ENCODE peak calls at places on chromosomes 7 and 10, in nine cellular contexts. O is uterus; R is CD8-positive, alpha-beta T cell; V is PC-9; N is IMR-90; W is heart left ventricle; Q is adrenal gland; I is Panc1; A is HL-60. U is an unnamed sample.

GRCh38 chr7:100674441-100675407 is 1.2 kb downstream of the GNB2 start:
- DNase-seq in N (no peak), W (peak), Q (peak), V (no peak), R (peak), A (no peak), O (peak), I (no peak), U (no peak)

GRCh38 chr7:38775503-38775902 is 133.5 kb downstream of the VPS41 start:
- DNase-seq in Q (no peak), N (no peak), V (no peak), O (no peak), A (no peak), R (no peak), I (no peak), W (no peak), U (no peak)

GRCh38 chr7:1520574-1521234 is 9.8 kb upstream of the MAFK start:
- DNase-seq in Q (no peak), W (no peak), O (no peak), A (no peak), R (no peak), V (peak), I (peak), N (peak), U (peak)

GRCh38 chr10:85012305-85012704 is 683.9 kb downstream of the CCSER2 start:
- DNase-seq in O (no peak), R (no peak), W (no peak), Q (no peak), I (no peak), A (no peak), N (no peak), V (no peak), U (no peak)

GRCh38 chr7:122651451-122651850 is 47.5 kb downstream of the RNF133 start:
- DNase-seq in W (no peak), I (no peak), O (no peak), V (no peak), R (no peak), Q (no peak), A (no peak), N (no peak), U (no peak)

GRCh38 chr10:70664702-70665195 is 7.6 kb upstream of the ADAMTS14 start:
- DNase-seq in N (peak), A (no peak), O (no peak), V (peak), W (no peak), Q (peak), R (no peak), I (no peak), U (peak)

GRCh38 chr10:62653254-62653653 is 151.3 kb upstream of the ADO start:
- DNase-seq in A (no peak), Q (no peak), N (no peak), R (no peak), I (no peak), V (no peak), O (no peak), W (no peak), U (no peak)

GRCh38 chr10:3950676-3951275 is 165.8 kb upstream of the KLF6 start:
- DNase-seq in N (no peak), V (no peak), W (no peak), R (peak), I (no peak), Q (no peak), O (no peak), A (no peak), U (no peak)

GRCh38 chr10:88874271-88874670 is 5.8 kb upstream of the STAMBPL1 start:
- DNase-seq in R (no peak), W (no peak), N (peak), Q (no peak), V (no peak), A (no peak), I (no peak), O (no peak), U (no peak)

GRCh38 chr7:40211291-40212003 is 76.6 kb downstream of the SUGCT start:
- DNase-seq in R (no peak), Q (no peak), W (no peak), O (no peak), I (no peak), V (peak), A (no peak), N (peak), U (no peak)

GRCh38 chr7:31027161-31027965 is 24.7 kb upstream of the ADCYAP1R1 start:
- DNase-seq in V (no peak), Q (no peak), O (peak), N (no peak), R (no peak), A (no peak), W (peak), I (no peak), U (no peak)

GRCh38 chr10:77504870-77505257 is 132.7 kb downstream of the KCNMA1 start:
- DNase-seq in O (no peak), Q (no peak), R (no peak), N (peak), V (peak), I (peak), W (no peak), A (no peak), U (peak)

GRCh38 chr7:45992831-45993230 is 71.8 kb upstream of the IGFBP3 start:
- DNase-seq in A (no peak), N (no peak), V (no peak), W (no peak), R (no peak), I (no peak), O (no peak), Q (no peak), U (no peak)

GRCh38 chr7:43394441-43395130 is 188.3 kb upstream of the STK17A start:
- DNase-seq in A (no peak), W (no peak), V (no peak), R (no peak), Q (no peak), O (no peak), N (no peak), I (no peak), U (peak)

GRCh38 chr7:1950623-1951523 is 280.8 kb downstream of the ELFN1 start:
- DNase-seq in A (peak), N (peak), I (no peak), Q (no peak), V (no peak), R (no peak), W (peak), O (no peak), U (no peak)

GRCh38 chr10:29585488-29585976 is 49.2 kb downstream of the SVIL start:
- DNase-seq in O (no peak), Q (no peak), A (no peak), R (no peak), I (no peak), W (no peak), N (peak), V (no peak), U (peak)

GRCh38 chr10:33129987-33130386 is 172.0 kb upstream of the ITGB1 start:
- DNase-seq in O (no peak), Q (no peak), R (no peak), V (no peak), I (no peak), W (no peak), A (no peak), N (peak), U (peak)

GRCh38 chr10:86653379-86653778 is 968 bp upstream of the OPN4 start:
- DNase-seq in N (no peak), V (no peak), A (no peak), Q (no peak), I (no peak), R (no peak), O (no peak), W (no peak), U (no peak)

GRCh38 chr7:33286521-33286920 is 157.2 kb downstream of the BBS9 start:
- DNase-seq in Q (no peak), N (no peak), A (no peak), O (no peak), W (no peak), R (no peak), V (no peak), I (no peak), U (no peak)

GRCh38 chr10:114996542-114996941 is 58.5 kb downstream of the TRUB1 start:
- DNase-seq in O (no peak), R (no peak), Q (no peak), A (no peak), N (peak), V (no peak), I (no peak), W (no peak), U (peak)

GRCh38 chr10:86512137-86512536 is 9.5 kb downstream of the WAPL start:
- DNase-seq in Q (no peak), N (no peak), A (no peak), R (no peak), I (no peak), W (no peak), O (no peak), V (no peak), U (no peak)

GRCh38 chr10:48215148-48215982 is 59.1 kb downstream of the FRMPD2 start:
- DNase-seq in R (no peak), V (peak), I (peak), A (peak), O (no peak), Q (peak), N (peak), W (no peak), U (peak)

GRCh38 chr7:56092789-56093531 is at the start of gene PHKG1:
- DNase-seq in Q (peak), W (peak), V (no peak), O (peak), R (no peak), I (no peak), N (peak), A (no peak), U (peak)

GRCh38 chr7:140639366-140640053 is 1.1 kb downstream of the DENND2A start:
- DNase-seq in N (peak), I (no peak), V (no peak), O (peak), W (peak), A (no peak), Q (no peak), R (no peak), U (peak)

GRCh38 chr10:46028584-46029570 is 1.5 kb downstream of the NCOA4 start:
- DNase-seq in R (no peak), A (no peak), V (peak), Q (peak), I (peak), N (peak), W (no peak), O (no peak), U (peak)

GRCh38 chr10:116784035-116784434 is 41.7 kb upstream of the HSPA12A start:
- DNase-seq in A (no peak), R (no peak), I (no peak), N (no peak), V (no peak), W (no peak), Q (no peak), O (no peak), U (no peak)

GRCh38 chr10:102150970-102151773 is 1.0 kb upstream of the NOLC1 start:
- DNase-seq in Q (no peak), A (no peak), N (peak), O (no peak), V (peak), R (no peak), I (no peak), W (no peak), U (peak)

GRCh38 chr10:77301305-77301730 is 336.3 kb downstream of the KCNMA1 start:
- DNase-seq in N (peak), O (no peak), Q (no peak), I (no peak), A (no peak), R (no peak), W (no peak), V (no peak), U (no peak)

GRCh38 chr7:132580717-132581285 is 4.5 kb upstream of the PLXNA4 start:
- DNase-seq in V (peak), I (peak), N (peak), O (peak), R (peak), W (peak), Q (peak), A (no peak), U (peak)

GRCh38 chr10:117504601-117505000 is 37.9 kb upstream of the EMX2 start:
- DNase-seq in V (no peak), R (no peak), I (no peak), W (no peak), Q (no peak), N (no peak), A (no peak), O (no peak), U (no peak)

GRCh38 chr7:50696810-50697582 is 85.7 kb downstream of the GRB10 start:
- DNase-seq in N (no peak), A (peak), R (no peak), O (no peak), Q (no peak), I (no peak), W (no peak), V (no peak), U (no peak)
- TF ChIP-seq CTCF in N (peak), A (peak), R (peak), O (no peak), Q (no peak), I (peak), W (peak), V (peak), U (peak)

GRCh38 chr7:118731854-118732253 is 507.4 kb downstream of the ANKRD7 start:
- DNase-seq in Q (no peak), I (no peak), A (no peak), V (no peak), R (no peak), W (no peak), N (no peak), O (no peak), U (no peak)
- TF ChIP-seq CTCF in Q (no peak), I (no peak), A (no peak), V (no peak), R (no peak), W (no peak), N (no peak), O (no peak), U (no peak)

GRCh38 chr10:112441520-112441919 is 5.2 kb downstream of the ZDHHC6 start:
- DNase-seq in W (no peak), V (no peak), I (no peak), Q (no peak), N (no peak), R (no peak), O (no peak), A (no peak), U (no peak)

GRCh38 chr10:112446055-112446854 is 459 bp downstream of the ZDHHC6 start:
- DNase-seq in V (no peak), N (peak), I (no peak), W (no peak), Q (no peak), R (no peak), A (no peak), O (no peak), U (no peak)

GRCh38 chr10:112442063-112442462 is 4.7 kb downstream of the ZDHHC6 start:
- DNase-seq in I (no peak), O (no peak), W (no peak), Q (no peak), A (no peak), R (no peak), V (no peak), N (no peak), U (no peak)

GRCh38 chr10:112448903-112449302 is 1.9 kb downstream of the VTI1A start:
- DNase-seq in I (no peak), R (no peak), N (no peak), Q (no peak), A (no peak), W (no peak), V (no peak), O (no peak), U (no peak)

DNA sequence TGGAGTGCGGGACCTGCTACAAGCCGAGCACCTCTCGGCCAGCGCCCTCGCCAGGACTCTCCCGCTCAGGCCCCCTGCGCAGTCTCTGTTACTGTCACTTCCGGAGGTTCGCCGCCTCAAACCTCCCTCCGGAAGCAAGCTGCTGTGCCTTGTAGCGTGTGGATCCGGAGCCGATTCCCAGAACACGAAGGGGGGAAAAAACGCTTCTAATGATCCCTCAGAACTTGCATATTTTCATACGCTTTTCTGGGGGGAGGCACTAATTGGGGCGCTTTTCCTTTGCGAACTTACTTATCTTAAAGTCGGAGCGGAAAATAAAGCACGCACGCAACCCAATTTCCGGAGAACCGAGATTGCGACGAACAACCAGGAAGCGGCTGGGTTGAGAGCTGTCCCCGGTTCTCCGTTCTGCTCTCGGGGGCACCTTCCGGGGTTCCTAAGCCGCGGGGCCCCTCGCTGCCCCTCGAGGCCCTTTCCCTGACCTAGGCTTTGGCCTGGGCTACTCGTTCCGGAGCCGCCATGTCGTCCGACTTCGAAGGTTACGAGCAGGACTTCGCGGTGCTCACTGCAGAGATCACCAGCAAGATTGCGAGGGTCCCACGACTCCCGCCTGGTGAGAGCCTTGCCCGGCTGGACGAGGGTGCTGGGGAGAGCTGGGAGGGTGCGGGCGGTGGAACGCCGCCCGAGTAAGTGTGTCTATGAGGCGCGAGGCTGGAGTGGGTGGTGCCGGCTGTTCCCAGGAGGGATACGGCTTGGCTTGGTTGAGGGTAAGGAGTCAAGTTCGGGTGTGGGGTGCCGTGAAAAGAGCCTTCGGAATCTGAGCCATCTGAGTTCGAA is at the start of the genes VTI1A and ZDHHC6:
- DNase-seq in W (peak), V (peak), A (peak), O (peak), I (peak), R (peak), Q (peak), N (peak), U (peak)
- TF ChIP-seq CTCF in W (no peak), V (no peak), A (no peak), O (no peak), I (peak), R (no peak), Q (no peak), N (peak), U (peak)

GRCh38 chr10:60140681-60141632 is 234.6 kb upstream of the CCDC6 start:
- DNase-seq in I (no peak), O (peak), W (no peak), Q (peak), N (peak), V (peak), R (no peak), A (no peak), U (no peak)
- TF ChIP-seq CTCF in I (no peak), O (no peak), W (no peak), Q (no peak), N (no peak), V (no peak), R (no peak), A (no peak), U (no peak)